ENCODE peak calls at places on chromosome 14, in five cellular contexts. F, I, R, A and C are unnamed samples.

GRCh38 chr14:33219957-33220356 is 281.3 kb downstream of the NPAS3 start:
- DNase-seq in F (no peak), I (no peak), R (no peak), A (no peak), C (no peak)

GRCh38 chr14:95727084-95727700 is 13.3 kb upstream of the TCL1A start:
- DNase-seq in F (no peak), I (no peak), R (no peak), A (no peak), C (no peak)

GRCh38 chr14:33950320-33951182 is at the start of gene EGLN3:
- DNase-seq in F (peak; percentile 68), I (peak; percentile 75), R (peak; percentile 87), A (no peak), C (no peak)

GRCh38 chr14:105853089-105853906 is 326.9 kb downstream of the TMEM121 start:
- DNase-seq in F (no peak), I (no peak), R (no peak), A (peak; percentile 79), C (peak; percentile 61)

GRCh38 chr14:39265032-39265431 is 31.3 kb downstream of the MIA2 start:
- DNase-seq in F (peak; percentile 41), I (no peak), R (no peak), A (no peak), C (peak; percentile 42)

GRCh38 chr14:99595524-99595923 is 8.5 kb downstream of the CCDC85C start:
- DNase-seq in F (no peak), I (no peak), R (no peak), A (no peak), C (no peak)

GRCh38 chr14:77406718-77407117 is 16.6 kb downstream of the NOXRED1 start:
- DNase-seq in F (no peak), I (no peak), R (peak; percentile 24), A (no peak), C (peak; percentile 81)

GRCh38 chr14:100345711-100346110 is 22.6 kb downstream of the SLC25A47 start:
- DNase-seq in F (no peak), I (no peak), R (no peak), A (no peak), C (no peak)

GRCh38 chr14:68520637-68521556 is 272.0 kb downstream of the ZFP36L1 start:
- DNase-seq in F (peak; percentile 81), I (peak; percentile 25), R (no peak), A (no peak), C (no peak)

GRCh38 chr14:95200404-95200803 is 43.1 kb upstream of the DICER1 start:
- DNase-seq in F (no peak), I (no peak), R (no peak), A (no peak), C (no peak)

GRCh38 chr14:56474419-56475022 is 105.1 kb upstream of the TMEM260 start:
- DNase-seq in F (peak; percentile 23), I (peak; percentile 19), R (peak; percentile 5), A (no peak), C (peak; percentile 50)

GRCh38 chr14:35046751-35047536 is 872 bp downstream of the FAM177A1 start:
- DNase-seq in F (no peak), I (peak; percentile 51), R (no peak), A (no peak), C (peak; percentile 15)

GRCh38 chr14:34180428-34180827 is 229.6 kb upstream of the EGLN3 start:
- DNase-seq in F (no peak), I (no peak), R (no peak), A (no peak), C (no peak)

GRCh38 chr14:61698216-61698980 is 3.1 kb downstream of the HIF1A start:
- DNase-seq in F (no peak), I (no peak), R (no peak), A (no peak), C (peak; percentile 45)

GRCh38 chr14:89041245-89041585 is 216.8 kb downstream of the TTC8 start:
- DNase-seq in F (peak; percentile 27), I (no peak), R (no peak), A (no peak), C (no peak)

GRCh38 chr14:22890416-22890815 is 7.4 kb downstream of the REM2 start:
- DNase-seq in F (no peak), I (no peak), R (no peak), A (no peak), C (no peak)

GRCh38 chr14:28744126-28744525 is 22.5 kb upstream of the FOXG1 start:
- DNase-seq in F (no peak), I (no peak), R (no peak), A (no peak), C (no peak)

DNA sequence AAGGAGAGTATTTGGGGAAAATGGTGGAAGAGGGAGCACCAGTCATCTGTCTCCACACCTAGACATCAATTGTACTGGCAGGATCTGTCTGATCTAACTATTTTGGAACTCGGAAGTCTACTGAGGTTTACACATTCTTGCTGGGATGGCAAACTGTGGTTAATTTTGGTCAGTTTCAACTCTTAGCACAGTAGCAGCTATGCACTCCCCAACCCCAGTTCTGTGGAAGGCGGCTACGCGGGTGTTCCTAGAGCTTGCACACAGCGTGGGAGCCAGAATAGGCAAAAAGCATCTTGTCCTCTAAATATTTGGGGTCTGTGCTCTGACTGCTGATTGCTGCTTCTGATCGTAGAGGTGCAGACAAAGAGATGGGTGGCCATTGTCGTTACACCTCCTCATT is 33.8 kb downstream of the TECPR2 start:
- DNase-seq in F (no peak), I (no peak), R (no peak), A (no peak), C (no peak)
- TF ChIP-seq MAX in F (no peak), I (no peak), R (no peak), A (no peak), C (no peak)

GRCh38 chr14:73739174-73739898 is 25.2 kb upstream of the PNMA1 start:
- DNase-seq in F (no peak), I (no peak), R (no peak), A (no peak), C (no peak)

GRCh38 chr14:73739899-73740685 is 25.9 kb upstream of the PNMA1 start:
- DNase-seq in F (no peak), I (no peak), R (no peak), A (no peak), C (no peak)

GRCh38 chr14:73741876-73742519 is 27.8 kb upstream of the PNMA1 start:
- DNase-seq in F (no peak), I (no peak), R (peak; percentile 49), A (no peak), C (peak; percentile 88)

GRCh38 chr14:73741386-73741875 is 27.2 kb upstream of the PNMA1 start:
- DNase-seq in F (no peak), I (no peak), R (peak; percentile 91), A (no peak), C (peak; percentile 98)

GRCh38 chr14:73740921-73741326 is 26.7 kb upstream of the PNMA1 start:
- DNase-seq in F (peak; percentile 61), I (no peak), R (peak; percentile 45), A (no peak), C (no peak)
- H3K4me3 ChIP-seq in F (peak overlapping the region; percentile 37), I (peak overlapping the region; percentile 19), R (peak overlapping the region; percentile 17), A (peak overlapping the region; percentile 55), C (peak overlapping the region; percentile 38)

GRCh38 chr14:54366726-54367707 is 29.8 kb upstream of the CDKN3 start:
- DNase-seq in F (peak; percentile 49), I (peak; percentile 38), R (no peak), A (no peak), C (peak; percentile 58)
- TF ChIP-seq POLR2A in F (no peak), I (no peak), R (no peak), A (no peak), C (no peak)

DNA sequence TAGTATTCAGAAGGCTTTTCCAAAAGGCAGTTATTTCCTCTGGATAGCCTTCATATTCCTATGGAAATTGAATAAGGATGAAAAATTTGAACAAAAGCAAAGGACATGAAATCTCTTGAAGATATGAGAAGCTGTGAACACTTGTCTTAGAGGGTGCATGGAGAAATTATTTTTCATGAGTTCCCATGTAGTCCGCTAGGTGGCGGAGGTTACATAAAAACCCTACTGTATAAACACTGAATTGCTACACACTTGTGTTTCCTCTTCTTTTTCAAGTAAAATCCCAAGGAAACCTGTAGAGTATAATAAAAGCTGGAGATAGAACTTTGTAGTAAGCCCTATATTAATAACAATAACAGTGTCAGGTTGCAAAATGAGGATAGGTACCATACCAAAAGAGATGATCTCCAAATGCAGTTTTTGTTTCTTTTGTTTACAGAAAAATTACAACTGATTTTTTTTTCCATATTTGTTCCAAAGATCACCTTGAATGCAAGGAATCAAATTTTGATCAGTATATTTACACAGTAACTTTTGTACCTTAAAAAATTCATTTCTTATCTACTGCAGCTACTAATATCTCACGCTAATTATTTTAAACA is 37.8 kb upstream of the OR4E1 start:
- DNase-seq in F (peak; percentile 26), I (peak; percentile 36), R (peak; percentile 38), A (no peak), C (peak; percentile 57)
- TF ChIP-seq MAX in F (no peak), I (no peak), R (no peak), A (no peak), C (no peak)

GRCh38 chr14:90239139-90239538 is 17.2 kb upstream of the PSMC1 start:
- DNase-seq in F (peak; percentile 7), I (no peak), R (no peak), A (no peak), C (no peak)

DNA sequence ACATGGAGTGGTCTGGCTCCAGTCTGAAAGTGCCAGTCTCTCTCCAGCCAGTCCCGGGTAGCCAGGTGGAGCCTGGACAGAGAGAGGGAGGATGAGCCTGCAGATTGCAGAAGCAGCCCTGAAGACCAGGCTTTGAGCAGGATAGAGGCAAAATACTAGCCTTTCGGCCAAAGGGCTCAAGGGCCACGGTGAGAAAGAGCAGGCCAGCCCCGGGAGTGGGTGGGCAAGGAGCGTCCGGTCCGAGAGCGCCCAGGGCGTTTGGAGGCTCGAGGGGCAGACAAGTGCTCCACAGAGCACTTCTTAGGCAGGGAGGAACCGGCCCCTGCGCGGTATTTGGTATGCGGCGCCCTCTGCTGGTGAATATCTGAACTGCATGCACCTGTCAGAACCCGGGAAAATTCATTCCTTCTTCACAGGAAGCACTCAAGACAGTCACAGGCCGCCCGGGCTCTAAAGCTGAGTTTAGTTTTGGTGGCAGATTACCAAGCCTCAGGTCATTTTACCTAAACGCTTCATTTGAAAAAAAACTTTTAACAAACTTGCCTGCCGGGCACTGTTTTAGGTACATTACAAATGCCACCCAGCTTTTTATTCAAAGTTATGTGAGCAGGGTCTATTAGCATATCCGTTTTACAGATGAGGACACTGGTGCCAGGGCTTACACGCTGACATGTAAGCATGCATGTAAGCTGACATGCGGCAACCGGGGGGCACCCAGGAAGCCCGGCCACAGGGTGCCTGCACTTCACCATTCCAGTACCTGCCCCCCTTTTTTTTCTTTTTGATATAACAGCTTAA is 21.0 kb upstream of the PSMC1 start:
- DNase-seq in F (peak; percentile 50), I (peak; percentile 76), R (peak; percentile 73), A (no peak), C (peak; percentile 85)
- H3K4me3 ChIP-seq in F (no peak overlapping the region), I (no peak overlapping the region), R (no peak overlapping the region), A (no peak overlapping the region), C (no peak overlapping the region)

GRCh38 chr14:24114536-24115450 is at the start of the genes DCAF11 and NRL:
- DNase-seq in F (peak; percentile 100), I (peak; percentile 99), R (peak; percentile 88), A (peak; percentile 99), C (peak; percentile 99)
- TF ChIP-seq POLR2A in F (peak; percentile 2), I (peak; percentile 3), R (no peak), A (peak; percentile 91), C (peak; percentile 70)